ENCODE peak calls at places on chromosomes 2 and 18, in five cellular contexts. V is Peyer's patch, K is transverse colon, I is GM23338, Z is ovary. R is an unnamed sample. For H3K4me1, the result is how much of the 10 kb centered on the place peaks cover.

GRCh38 chr18:10453885-10454772 is at the start of gene APCDD1:
- DNase-seq in I (peak), Z (peak), K (peak), V (peak), R (no peak)

GRCh38 chr2:19337202-19337601 is 21.2 kb downstream of the OSR1 start:
- DNase-seq in V (no peak), K (no peak), I (no peak), Z (no peak), R (no peak)

GRCh38 chr2:151619337-151619989 is 114.8 kb downstream of the NEB start:
- DNase-seq in Z (no peak), I (no peak), K (no peak), V (no peak), R (no peak)

GRCh38 chr2:197092431-197092830 is 165.9 kb upstream of the PGAP1 start:
- DNase-seq in Z (peak), I (no peak), K (peak), V (no peak), R (no peak)

GRCh38 chr2:232781765-232782164 is 5.4 kb upstream of the KCNJ13 start:
- DNase-seq in I (no peak), V (peak), K (no peak), Z (no peak), R (no peak)

GRCh38 chr2:17543848-17544645 is 3.6 kb downstream of the VSNL1 start:
- DNase-seq in V (no peak), Z (no peak), K (no peak), I (peak), R (no peak)

GRCh38 chr2:8416836-8417832 is 264.7 kb upstream of the ID2 start:
- DNase-seq in K (no peak), Z (no peak), I (no peak), V (no peak), R (peak)

GRCh38 chr18:59752666-59753065 is 55.4 kb upstream of the CCBE1 start:
- DNase-seq in V (no peak), K (no peak), Z (no peak), I (no peak), R (no peak)

GRCh38 chr2:6968319-6969100 is 51.3 kb downstream of the RNF144A start:
- DNase-seq in I (peak), K (no peak), V (no peak), Z (no peak), R (no peak)

GRCh38 chr2:215218587-215219577 is 80.5 kb upstream of the ABCA12 start:
- DNase-seq in V (no peak), Z (no peak), I (no peak), K (no peak), R (no peak)

GRCh38 chr2:32464441-32464840 is 107.6 kb downstream of the BIRC6 start:
- DNase-seq in Z (no peak), K (no peak), V (no peak), I (no peak), R (no peak)

GRCh38 chr2:213068681-213069359 is 82.6 kb downstream of the IKZF2 start:
- DNase-seq in K (no peak), I (peak), V (no peak), Z (no peak), R (no peak)

GRCh38 chr18:5395860-5396448 is 100.4 kb upstream of the ZBTB14 start:
- DNase-seq in Z (no peak), V (no peak), I (no peak), K (no peak), R (no peak)

GRCh38 chr18:11658989-11659388 is 30.1 kb upstream of the GNAL start:
- DNase-seq in K (no peak), V (no peak), Z (no peak), I (no peak), R (no peak)

GRCh38 chr2:47422016-47422415 is 19.1 kb downstream of the MSH2 start:
- DNase-seq in I (no peak), V (no peak), Z (no peak), K (no peak), R (no peak)

GRCh38 chr2:64141711-64142405 is 2.4 kb downstream of the PELI1 start:
- DNase-seq in K (no peak), Z (no peak), V (no peak), I (peak), R (no peak)

GRCh38 chr2:62158444-62159121 is 37.3 kb upstream of the B3GNT2 start:
- DNase-seq in K (no peak), I (no peak), V (no peak), Z (no peak), R (no peak)

GRCh38 chr2:1283856-1284255 is 129.4 kb upstream of the TPO start:
- DNase-seq in I (no peak), K (no peak), Z (no peak), V (no peak), R (no peak)

GRCh38 chr2:122528958-122529670 is 773.7 kb downstream of the TSN start:
- DNase-seq in I (no peak), Z (no peak), V (no peak), K (no peak), R (no peak)

GRCh38 chr2:232315049-232315922 is 63.3 kb upstream of the ALPP start:
- DNase-seq in V (peak), I (peak), K (peak), Z (no peak), R (peak)

GRCh38 chr2:76307495-76307894 is 596.8 kb upstream of the GCFC2 start:
- DNase-seq in Z (no peak), K (no peak), V (no peak), I (no peak), R (no peak)

GRCh38 chr2:95380280-95380679 is 22.2 kb upstream of the FAHD2A start:
- DNase-seq in I (no peak), Z (no peak), V (no peak), K (no peak), R (no peak)

GRCh38 chr2:136028001-136028400 is 42.6 kb upstream of the DARS1 start:
- DNase-seq in I (no peak), Z (no peak), K (no peak), V (no peak), R (no peak)

GRCh38 chr18:62245699-62246098 is 58.6 kb downstream of the RELCH start:
- DNase-seq in K (no peak), Z (no peak), I (peak), V (no peak), R (no peak)

GRCh38 chr2:106094101-106094860 is 99.8 kb downstream of the UXS1 start:
- DNase-seq in V (peak), K (no peak), Z (no peak), I (no peak), R (no peak)

DNA sequence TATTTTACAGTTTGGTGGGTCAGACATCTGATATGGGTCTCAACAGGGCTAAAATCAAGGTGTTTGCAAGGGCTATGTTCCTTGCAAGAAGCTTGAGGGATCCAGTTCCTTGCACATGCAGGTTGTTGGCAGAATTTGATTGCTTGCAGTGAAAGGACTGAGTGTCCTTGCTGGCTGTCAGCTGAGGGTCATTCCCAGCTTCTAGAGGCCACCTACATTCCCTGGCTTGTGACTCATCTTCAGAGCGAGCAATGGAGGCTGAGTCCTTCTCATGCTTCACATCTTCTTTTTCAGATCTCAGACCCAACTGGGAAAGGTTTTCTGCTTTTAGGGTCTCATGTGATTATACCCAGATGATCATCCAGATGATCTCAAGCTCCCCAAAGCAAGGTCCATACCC is 12.4 kb downstream of the MEX3C start:
- DNase-seq in V (no peak), K (no peak), Z (no peak), I (no peak), R (no peak)
- H3K27ac ChIP-seq in V (no peak), K (no peak), Z (no peak), I (no peak), R (no peak)

DNA sequence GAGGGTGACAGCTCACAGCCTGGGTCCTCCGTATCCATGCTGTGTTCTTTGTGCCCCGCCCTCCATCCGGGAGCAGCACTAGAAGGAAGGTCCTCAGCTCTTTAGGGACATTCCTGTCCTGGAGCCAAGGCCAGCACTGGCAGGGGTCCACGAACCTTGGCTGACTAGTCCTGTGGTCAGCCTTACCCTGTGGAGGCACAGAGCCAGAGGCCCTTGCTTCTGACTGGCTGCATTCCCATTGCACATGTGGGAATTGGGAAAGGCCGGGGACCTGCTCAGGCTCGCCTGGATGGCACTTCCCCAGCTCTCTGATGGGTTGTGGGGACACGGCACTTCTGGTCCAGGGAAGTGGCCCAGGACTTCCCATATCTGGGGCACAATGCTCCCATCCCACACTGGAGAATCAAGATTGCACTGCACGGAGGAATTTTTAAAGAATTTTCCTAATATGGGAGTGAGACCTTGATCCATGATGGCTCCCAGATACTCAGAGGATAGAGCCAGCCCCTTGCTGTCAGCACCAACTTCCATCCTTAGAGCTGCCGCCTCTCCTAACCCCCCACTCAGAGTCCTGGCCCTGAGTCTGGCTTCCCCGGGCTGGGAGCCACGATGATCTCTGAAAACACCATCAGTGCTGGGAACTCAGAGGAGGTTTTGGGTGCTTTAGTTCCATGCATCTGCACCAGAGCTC is 24.7 kb upstream of the RHOB start:
- DNase-seq in V (peak), Z (peak), K (peak), I (no peak), R (peak)
- H3K4me1 ChIP-seq in V (under half), Z (under half), K (under half), I (under half), R (under half)

DNA sequence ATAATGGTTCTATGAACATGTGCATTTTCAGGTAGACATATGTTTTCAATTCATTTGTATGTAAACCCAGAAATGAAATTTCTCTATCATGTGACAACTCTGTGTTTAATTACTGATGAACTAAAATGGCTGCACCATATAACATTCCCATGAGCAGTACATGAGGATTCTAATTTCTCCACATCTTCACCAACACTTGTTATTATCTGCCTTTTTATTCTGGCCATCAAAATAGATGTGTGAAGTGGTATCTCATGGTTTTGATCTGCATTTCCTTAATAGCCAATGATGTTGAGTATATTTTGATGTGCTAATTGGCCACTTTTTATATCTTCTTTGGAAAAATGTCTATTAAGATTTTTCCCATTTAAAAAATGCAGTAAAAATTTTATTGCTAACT is 205.1 kb upstream of the SMAD7 start:
- DNase-seq in Z (no peak), I (no peak), V (no peak), K (no peak), R (no peak)
- TF ChIP-seq CTCF in Z (no peak), I (no peak), V (no peak), K (no peak), R (no peak)

DNA sequence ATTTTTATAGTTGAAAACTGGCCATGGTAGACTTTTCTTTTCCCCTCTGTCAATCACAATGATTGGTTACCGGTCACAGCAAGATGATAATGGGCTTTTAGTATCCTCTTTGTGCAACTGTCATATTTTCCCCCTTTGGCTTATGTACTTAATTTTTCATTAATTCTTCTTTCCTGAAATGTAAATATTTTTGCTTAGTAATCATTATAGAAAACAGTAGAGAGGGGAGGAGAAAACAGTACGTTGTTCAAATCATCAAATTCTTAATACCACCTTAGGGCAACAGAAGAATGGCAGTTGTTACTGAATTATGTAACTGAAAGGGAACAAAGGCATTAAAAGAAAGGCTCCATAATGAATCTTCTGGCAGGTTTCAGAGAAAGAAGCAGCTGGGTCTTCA is 699.0 kb downstream of the METTL4 start:
- DNase-seq in V (no peak), Z (no peak), I (no peak), K (no peak), R (no peak)
- H3K27ac ChIP-seq in V (no peak), Z (no peak), I (no peak), K (no peak), R (no peak)

GRCh38 chr18:77146249-77147080 is 13.9 kb upstream of the MBP start:
- DNase-seq in I (no peak), V (no peak), K (no peak), Z (no peak), R (no peak)

GRCh38 chr18:77148289-77148688 is 15.7 kb upstream of the MBP start:
- DNase-seq in V (no peak), I (no peak), Z (no peak), K (no peak), R (no peak)

GRCh38 chr18:77145364-77145901 is 12.8 kb upstream of the MBP start:
- DNase-seq in I (no peak), V (no peak), Z (no peak), K (no peak), R (no peak)

GRCh38 chr18:77144451-77145118 is 12.0 kb upstream of the MBP start:
- DNase-seq in Z (no peak), K (no peak), V (no peak), I (no peak), R (no peak)

DNA sequence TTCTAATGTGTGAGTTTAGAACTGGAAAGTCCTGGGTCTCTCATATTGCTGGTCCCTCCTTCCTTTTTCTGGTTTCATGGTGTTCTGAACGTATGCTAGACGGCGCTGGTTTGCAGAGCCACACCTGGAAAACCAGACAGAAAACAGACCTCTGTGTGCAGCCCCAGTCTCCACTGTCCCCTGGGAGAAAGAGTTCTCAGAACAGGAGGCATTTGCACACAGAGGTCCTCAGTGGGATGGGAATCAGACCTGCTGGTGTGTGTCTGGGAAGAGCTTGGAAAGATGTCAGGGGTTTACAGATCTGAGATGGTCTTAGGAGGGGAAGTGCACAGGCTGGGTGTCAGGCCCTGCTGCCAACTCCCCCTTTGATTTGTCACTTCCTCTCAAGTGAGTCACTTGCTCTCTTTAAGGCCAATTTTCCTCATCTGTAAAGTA is 14.9 kb upstream of the MBP start:
- DNase-seq in Z (no peak), V (no peak), K (no peak), I (no peak), R (no peak)
- H3K4me1 ChIP-seq in Z (under half), V (under half), K (under half), I (under half), R (under half)

GRCh38 chr2:26521054-26521912 is 43.4 kb upstream of the OTOF start:
- DNase-seq in K (peak), I (peak), Z (no peak), V (no peak), R (no peak)
- TF ChIP-seq CTCF in K (no peak), I (peak), Z (no peak), V (peak), R (no peak)

DNA sequence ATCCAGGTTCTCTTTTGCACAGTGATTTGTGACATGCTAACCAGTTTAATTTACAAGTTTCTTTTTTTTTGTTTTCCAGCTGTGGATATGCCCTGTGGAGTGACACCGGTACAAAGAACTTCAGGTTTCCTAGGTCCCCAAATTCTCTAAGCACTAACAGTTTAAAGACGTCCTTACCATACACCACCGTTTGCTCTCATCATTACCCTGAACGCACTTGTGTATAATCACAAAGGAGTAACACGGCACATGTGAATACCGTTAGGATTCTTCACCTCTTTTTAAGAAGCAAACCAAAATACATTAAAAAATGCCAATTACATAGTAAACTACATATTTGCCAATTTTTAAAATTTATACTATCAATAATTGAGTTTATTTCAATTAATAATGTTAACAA is 833 bp downstream of the LANCL1 start:
- DNase-seq in V (no peak), K (no peak), Z (no peak), I (no peak), R (no peak)
- H3K27ac ChIP-seq in V (no peak), K (no peak), Z (no peak), I (no peak), R (peak)

DNA sequence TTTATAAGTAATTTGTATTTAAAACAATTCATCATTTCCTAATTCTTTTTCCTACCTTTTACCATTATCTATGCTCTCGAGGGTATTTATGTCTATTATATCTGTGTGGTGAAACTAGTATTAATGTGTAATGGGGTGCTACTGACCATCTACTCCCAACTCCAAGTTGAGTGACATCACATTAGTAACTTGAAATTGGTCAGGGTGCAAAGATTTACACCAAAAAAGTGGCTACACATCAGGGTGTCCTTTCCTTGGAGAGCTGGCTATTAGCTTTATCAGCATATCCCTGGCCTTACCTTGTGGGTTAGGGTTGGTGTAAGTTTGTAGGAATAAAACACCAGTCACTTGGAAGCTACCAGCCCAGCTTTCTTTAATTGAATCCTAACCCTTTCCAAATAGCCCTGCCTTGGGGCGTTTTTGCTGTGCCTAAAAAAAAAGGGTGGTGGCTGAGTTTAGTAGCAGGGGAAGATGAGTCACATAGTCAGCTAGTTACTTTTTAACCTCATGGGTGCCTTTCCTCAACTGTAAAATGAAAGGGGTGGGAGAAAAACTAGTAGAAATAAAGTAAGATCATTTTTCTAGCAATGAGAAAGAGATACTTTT is 14.0 kb downstream of the ANXA4 start:
- DNase-seq in Z (no peak), I (no peak), K (peak), V (no peak), R (no peak)
- H3K4me1 ChIP-seq in Z (under half), I (under half), K (under half), V (under half), R (under half)